ENCODE peak calls at places on chromosomes 3 and 15, in four cellular contexts. One of them, this sample, is unnamed.
A peak's percentile ranks its signal among the peaks of the same experiment; 100 is the strongest.

GRCh38 chr3:172137287-172138030 is 98.1 kb downstream of the FNDC3B start:
- DNase-seq in NCI-H774: no peak
- DNase-seq in heart right ventricle: no peak
- DNase-seq in transverse colon: no peak
- DNase-seq in this sample: no peak

GRCh38 chr15:64842986-64843561 is 1.4 kb downstream of the PLEKHO2 start:
- DNase-seq in NCI-H774: no peak
- DNase-seq in heart right ventricle: peak; percentile 66
- DNase-seq in transverse colon: peak; percentile 53
- DNase-seq in this sample: no peak

GRCh38 chr15:47887181-47887580 is 169.9 kb downstream of the SEMA6D start:
- DNase-seq in NCI-H774: peak; percentile 77
- DNase-seq in heart right ventricle: no peak
- DNase-seq in transverse colon: no peak
- DNase-seq in this sample: no peak

GRCh38 chr3:182795383-182795782 is 2.1 kb downstream of the ATP11B start:
- DNase-seq in NCI-H774: no peak
- DNase-seq in heart right ventricle: no peak
- DNase-seq in transverse colon: peak; percentile 50
- DNase-seq in this sample: no peak

GRCh38 chr3:139353920-139354556 is 10.2 kb downstream of the MRPS22 start:
- DNase-seq in NCI-H774: peak; percentile 0
- DNase-seq in heart right ventricle: no peak
- DNase-seq in transverse colon: no peak
- DNase-seq in this sample: peak; percentile 52

GRCh38 chr3:38110314-38111050 is 26.4 kb downstream of the ACAA1 start:
- DNase-seq in NCI-H774: no peak
- DNase-seq in heart right ventricle: no peak
- DNase-seq in transverse colon: no peak
- DNase-seq in this sample: no peak

GRCh38 chr15:74135041-74135565 is 4.7 kb downstream of the ISLR2 start:
- DNase-seq in NCI-H774: no peak
- DNase-seq in heart right ventricle: no peak
- DNase-seq in transverse colon: no peak
- DNase-seq in this sample: no peak

GRCh38 chr3:8458711-8459110 is 42.9 kb upstream of the LMCD1 start:
- DNase-seq in NCI-H774: no peak
- DNase-seq in heart right ventricle: no peak
- DNase-seq in transverse colon: no peak
- DNase-seq in this sample: no peak

GRCh38 chr15:45616901-45617323 is 17.9 kb upstream of the SQOR start:
- DNase-seq in NCI-H774: no peak
- DNase-seq in heart right ventricle: no peak
- DNase-seq in transverse colon: peak; percentile 30
- DNase-seq in this sample: no peak

GRCh38 chr15:62625421-62626033 is 417.0 kb upstream of the TPM1 start:
- DNase-seq in NCI-H774: no peak
- DNase-seq in heart right ventricle: no peak
- DNase-seq in transverse colon: no peak
- DNase-seq in this sample: peak; percentile 29

GRCh38 chr15:75650908-75651809 is 3.4 kb downstream of the SNX33 start:
- DNase-seq in NCI-H774: no peak
- DNase-seq in heart right ventricle: peak; percentile 84
- DNase-seq in transverse colon: peak; percentile 48
- DNase-seq in this sample: no peak

GRCh38 chr3:148319161-148319915 is 378.4 kb upstream of the AGTR1 start:
- DNase-seq in NCI-H774: no peak
- DNase-seq in heart right ventricle: no peak
- DNase-seq in transverse colon: no peak
- DNase-seq in this sample: no peak

GRCh38 chr3:174483254-174483653 is 375.9 kb upstream of the NAALADL2 start:
- DNase-seq in NCI-H774: no peak
- DNase-seq in heart right ventricle: no peak
- DNase-seq in transverse colon: no peak
- DNase-seq in this sample: no peak

GRCh38 chr15:43276563-43277200 is 10.0 kb upstream of the TGM5 start:
- DNase-seq in NCI-H774: no peak
- DNase-seq in heart right ventricle: no peak
- DNase-seq in transverse colon: no peak
- DNase-seq in this sample: no peak

GRCh38 chr3:127164615-127165014 is 28.3 kb upstream of the PRR23E start:
- DNase-seq in NCI-H774: no peak
- DNase-seq in heart right ventricle: no peak
- DNase-seq in transverse colon: no peak
- DNase-seq in this sample: no peak